ENCODE peak calls at places on chromosomes 11 and 22, in ten cellular contexts. One of them, this sample, is unnamed.
A peak's percentile ranks its signal among the peaks of the same experiment; 100 is the strongest.

GRCh38 chr11:132670921-132671675 is 861.2 kb downstream of the OPCML start:
- DNase-seq in suprapubic skin: no peak
- DNase-seq in Peyer's patch: no peak
- DNase-seq in sigmoid colon: no peak
- DNase-seq in esophagus squamous epithelium: no peak
- DNase-seq in uterus: no peak
- DNase-seq in heart left ventricle: no peak
- DNase-seq in prostate gland: no peak
- DNase-seq in A549: no peak
- DNase-seq in spleen: no peak
- DNase-seq in this sample: no peak

GRCh38 chr11:72233773-72234513 is 9.4 kb downstream of the INPPL1 start:
- DNase-seq in heart left ventricle: no peak
- DNase-seq in Peyer's patch: no peak
- DNase-seq in suprapubic skin: no peak
- DNase-seq in esophagus squamous epithelium: no peak
- DNase-seq in uterus: no peak
- DNase-seq in sigmoid colon: peak; percentile 52
- DNase-seq in A549: no peak
- DNase-seq in prostate gland: no peak
- DNase-seq in spleen: peak; percentile 53
- DNase-seq in this sample: no peak

GRCh38 chr11:119673389-119674336 is 55.3 kb downstream of the NECTIN1 start:
- DNase-seq in sigmoid colon: no peak
- DNase-seq in heart left ventricle: no peak
- DNase-seq in prostate gland: no peak
- DNase-seq in Peyer's patch: peak; percentile 76
- DNase-seq in spleen: peak; percentile 84
- DNase-seq in uterus: no peak
- DNase-seq in esophagus squamous epithelium: no peak
- DNase-seq in suprapubic skin: no peak
- DNase-seq in A549: no peak
- DNase-seq in this sample: no peak

GRCh38 chr22:19448076-19448607 is 631 bp upstream of the C22orf39 start:
- DNase-seq in spleen: no peak
- DNase-seq in esophagus squamous epithelium: no peak
- DNase-seq in heart left ventricle: no peak
- DNase-seq in Peyer's patch: peak; percentile 55
- DNase-seq in prostate gland: peak; percentile 10
- DNase-seq in sigmoid colon: peak; percentile 72
- DNase-seq in A549: peak; percentile 31
- DNase-seq in suprapubic skin: no peak
- DNase-seq in uterus: no peak
- DNase-seq in this sample: peak; percentile 43

GRCh38 chr22:28345304-28345703 is 334.3 kb downstream of the TTC28 start:
- DNase-seq in spleen: no peak
- DNase-seq in suprapubic skin: no peak
- DNase-seq in Peyer's patch: no peak
- DNase-seq in heart left ventricle: no peak
- DNase-seq in prostate gland: peak; percentile 9
- DNase-seq in A549: no peak
- DNase-seq in uterus: peak; percentile 27
- DNase-seq in esophagus squamous epithelium: no peak
- DNase-seq in sigmoid colon: no peak
- DNase-seq in this sample: no peak

GRCh38 chr11:133945087-133945974 is 11.4 kb downstream of the IGSF9B start:
- DNase-seq in suprapubic skin: no peak
- DNase-seq in sigmoid colon: peak; percentile 83
- DNase-seq in A549: no peak
- DNase-seq in uterus: peak; percentile 72
- DNase-seq in heart left ventricle: peak; percentile 86
- DNase-seq in prostate gland: no peak
- DNase-seq in spleen: peak; percentile 86
- DNase-seq in Peyer's patch: peak; percentile 30
- DNase-seq in esophagus squamous epithelium: no peak
- DNase-seq in this sample: peak; percentile 14

GRCh38 chr11:106996691-106997090 is 21.6 kb downstream of the GUCY1A2 start:
- DNase-seq in A549: no peak
- DNase-seq in sigmoid colon: no peak
- DNase-seq in esophagus squamous epithelium: no peak
- DNase-seq in spleen: no peak
- DNase-seq in suprapubic skin: no peak
- DNase-seq in Peyer's patch: no peak
- DNase-seq in uterus: no peak
- DNase-seq in heart left ventricle: no peak
- DNase-seq in prostate gland: no peak
- DNase-seq in this sample: no peak

GRCh38 chr22:30870451-30871345 is 97.9 kb downstream of the MORC2 start:
- DNase-seq in uterus: peak; percentile 9
- DNase-seq in esophagus squamous epithelium: no peak
- DNase-seq in prostate gland: no peak
- DNase-seq in sigmoid colon: peak; percentile 50
- DNase-seq in Peyer's patch: no peak
- DNase-seq in suprapubic skin: peak; percentile 74
- DNase-seq in A549: no peak
- DNase-seq in spleen: peak; percentile 70
- DNase-seq in heart left ventricle: no peak
- DNase-seq in this sample: no peak

DNA sequence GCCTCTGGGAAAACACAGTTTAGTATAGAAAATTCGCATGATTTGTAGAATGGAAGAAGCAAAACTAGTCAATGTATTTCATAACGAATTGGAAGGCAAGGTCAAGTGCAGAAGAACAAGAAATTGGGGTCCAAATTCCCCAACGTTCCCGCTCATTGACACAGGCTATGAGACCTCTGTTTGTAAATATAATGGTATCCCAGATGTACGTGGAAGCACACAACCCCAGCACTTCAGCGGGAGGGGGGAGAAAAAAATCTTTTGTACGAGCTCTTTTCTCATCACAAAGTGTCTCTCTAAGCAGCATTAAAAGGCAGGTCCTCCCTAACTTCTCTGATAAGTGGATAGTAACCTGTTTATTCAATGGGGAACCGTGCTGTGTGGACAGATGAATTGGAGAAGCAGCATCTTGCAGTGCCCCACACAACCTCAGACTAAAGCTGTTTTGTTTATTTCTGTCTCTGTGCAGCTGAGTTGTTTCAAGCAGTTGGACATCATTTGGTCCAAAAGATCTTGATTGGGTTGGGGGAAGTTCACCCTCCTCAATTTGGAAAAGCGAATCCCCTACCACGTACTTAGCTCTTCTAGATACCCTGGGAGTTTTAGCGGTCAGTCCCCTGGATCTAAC is 1.1 kb upstream of the GAB2 start:
- DNase-seq in A549: no peak
- DNase-seq in heart left ventricle: no peak
- DNase-seq in prostate gland: no peak
- DNase-seq in Peyer's patch: no peak
- DNase-seq in suprapubic skin: no peak
- DNase-seq in esophagus squamous epithelium: no peak
- DNase-seq in uterus: no peak
- DNase-seq in sigmoid colon: no peak
- DNase-seq in spleen: no peak
- DNase-seq in this sample: peak; percentile 27
- TF ChIP-seq POLR2A in A549: no peak
- TF ChIP-seq POLR2A in heart left ventricle: no peak
- TF ChIP-seq POLR2A in prostate gland: no peak
- TF ChIP-seq POLR2A in Peyer's patch: no peak
- TF ChIP-seq POLR2A in suprapubic skin: no peak
- TF ChIP-seq POLR2A in esophagus squamous epithelium: no peak
- TF ChIP-seq POLR2A in uterus: no peak
- TF ChIP-seq POLR2A in sigmoid colon: no peak
- TF ChIP-seq POLR2A in spleen: no peak
- TF ChIP-seq POLR2A in this sample: no peak

GRCh38 chr22:23533328-23533762 is 46.7 kb downstream of the IGLL1 start:
- DNase-seq in A549: peak; percentile 58
- DNase-seq in heart left ventricle: no peak
- DNase-seq in suprapubic skin: peak; percentile 73
- DNase-seq in spleen: peak; percentile 74
- DNase-seq in prostate gland: no peak
- DNase-seq in esophagus squamous epithelium: no peak
- DNase-seq in Peyer's patch: no peak
- DNase-seq in uterus: no peak
- DNase-seq in sigmoid colon: peak; percentile 56
- DNase-seq in this sample: peak; percentile 10

GRCh38 chr22:23532756-23533155 is 47.3 kb downstream of the IGLL1 start:
- DNase-seq in spleen: peak; percentile 40
- DNase-seq in esophagus squamous epithelium: no peak
- DNase-seq in Peyer's patch: no peak
- DNase-seq in uterus: no peak
- DNase-seq in heart left ventricle: no peak
- DNase-seq in suprapubic skin: peak; percentile 53
- DNase-seq in prostate gland: no peak
- DNase-seq in sigmoid colon: peak; percentile 54
- DNase-seq in A549: no peak
- DNase-seq in this sample: no peak

GRCh38 chr22:23533771-23534191 is 46.3 kb downstream of the IGLL1 start:
- DNase-seq in A549: peak; percentile 28
- DNase-seq in Peyer's patch: no peak
- DNase-seq in uterus: no peak
- DNase-seq in heart left ventricle: no peak
- DNase-seq in prostate gland: no peak
- DNase-seq in spleen: peak; percentile 54
- DNase-seq in sigmoid colon: peak; percentile 27
- DNase-seq in esophagus squamous epithelium: no peak
- DNase-seq in suprapubic skin: peak; percentile 41
- DNase-seq in this sample: no peak

GRCh38 chr22:23534851-23535717 is 45.0 kb downstream of the IGLL1 start:
- DNase-seq in uterus: no peak
- DNase-seq in suprapubic skin: peak; percentile 76
- DNase-seq in esophagus squamous epithelium: no peak
- DNase-seq in spleen: peak; percentile 68
- DNase-seq in A549: no peak
- DNase-seq in Peyer's patch: no peak
- DNase-seq in prostate gland: no peak
- DNase-seq in sigmoid colon: peak; percentile 60
- DNase-seq in heart left ventricle: no peak
- DNase-seq in this sample: no peak

DNA sequence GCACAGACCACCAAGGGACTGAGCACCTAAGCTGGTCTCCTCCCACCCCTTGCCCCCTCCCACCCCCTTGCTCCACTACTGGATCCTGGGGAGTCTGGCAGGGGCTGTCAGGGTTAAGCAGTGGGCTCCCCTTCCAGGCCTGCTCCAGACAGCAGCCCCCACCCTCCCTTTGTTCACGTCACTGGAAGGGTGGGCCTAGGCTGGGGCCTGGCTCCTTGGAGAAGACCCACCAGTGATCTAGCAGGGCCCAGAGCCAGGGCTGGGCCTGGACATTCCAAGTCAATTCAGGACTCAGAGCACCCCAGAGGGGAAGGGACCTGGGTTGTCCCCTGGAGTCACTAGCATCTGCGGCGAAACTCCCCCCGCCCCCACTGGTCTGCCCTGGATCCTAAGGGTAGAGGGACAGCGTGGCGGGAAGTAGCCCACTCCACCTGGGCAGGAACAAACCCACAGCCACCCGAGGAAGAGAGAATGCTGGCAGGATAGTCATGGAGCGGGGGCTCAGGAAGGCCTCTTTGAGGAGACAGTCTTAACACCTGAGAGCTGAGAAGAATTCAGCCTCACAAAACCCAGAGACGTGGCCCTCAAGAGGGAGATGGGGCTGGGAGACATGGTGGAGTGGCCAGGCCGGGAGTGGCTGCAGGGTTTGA is 45.8 kb downstream of the IGLL1 start:
- DNase-seq in A549: no peak
- DNase-seq in heart left ventricle: no peak
- DNase-seq in prostate gland: no peak
- DNase-seq in Peyer's patch: no peak
- DNase-seq in sigmoid colon: peak; percentile 46
- DNase-seq in uterus: no peak
- DNase-seq in suprapubic skin: peak; percentile 74
- DNase-seq in esophagus squamous epithelium: no peak
- DNase-seq in spleen: peak; percentile 69
- DNase-seq in this sample: no peak
- H3K4me1 ChIP-seq in A549: peaks cover 37% of the 10 kb centered on the region
- H3K4me1 ChIP-seq in heart left ventricle: no peaks in the 10 kb centered on the region
- H3K4me1 ChIP-seq in prostate gland: peaks cover 10% of the 10 kb centered on the region
- H3K4me1 ChIP-seq in Peyer's patch: no peaks in the 10 kb centered on the region
- H3K4me1 ChIP-seq in sigmoid colon: peaks cover 7% of the 10 kb centered on the region
- H3K4me1 ChIP-seq in uterus: no peaks in the 10 kb centered on the region
- H3K4me1 ChIP-seq in suprapubic skin: peaks cover 18% of the 10 kb centered on the region
- H3K4me1 ChIP-seq in esophagus squamous epithelium: peaks cover 6% of the 10 kb centered on the region
- H3K4me1 ChIP-seq in spleen: no peaks in the 10 kb centered on the region
- H3K4me1 ChIP-seq in this sample: no peaks in the 10 kb centered on the region

DNA sequence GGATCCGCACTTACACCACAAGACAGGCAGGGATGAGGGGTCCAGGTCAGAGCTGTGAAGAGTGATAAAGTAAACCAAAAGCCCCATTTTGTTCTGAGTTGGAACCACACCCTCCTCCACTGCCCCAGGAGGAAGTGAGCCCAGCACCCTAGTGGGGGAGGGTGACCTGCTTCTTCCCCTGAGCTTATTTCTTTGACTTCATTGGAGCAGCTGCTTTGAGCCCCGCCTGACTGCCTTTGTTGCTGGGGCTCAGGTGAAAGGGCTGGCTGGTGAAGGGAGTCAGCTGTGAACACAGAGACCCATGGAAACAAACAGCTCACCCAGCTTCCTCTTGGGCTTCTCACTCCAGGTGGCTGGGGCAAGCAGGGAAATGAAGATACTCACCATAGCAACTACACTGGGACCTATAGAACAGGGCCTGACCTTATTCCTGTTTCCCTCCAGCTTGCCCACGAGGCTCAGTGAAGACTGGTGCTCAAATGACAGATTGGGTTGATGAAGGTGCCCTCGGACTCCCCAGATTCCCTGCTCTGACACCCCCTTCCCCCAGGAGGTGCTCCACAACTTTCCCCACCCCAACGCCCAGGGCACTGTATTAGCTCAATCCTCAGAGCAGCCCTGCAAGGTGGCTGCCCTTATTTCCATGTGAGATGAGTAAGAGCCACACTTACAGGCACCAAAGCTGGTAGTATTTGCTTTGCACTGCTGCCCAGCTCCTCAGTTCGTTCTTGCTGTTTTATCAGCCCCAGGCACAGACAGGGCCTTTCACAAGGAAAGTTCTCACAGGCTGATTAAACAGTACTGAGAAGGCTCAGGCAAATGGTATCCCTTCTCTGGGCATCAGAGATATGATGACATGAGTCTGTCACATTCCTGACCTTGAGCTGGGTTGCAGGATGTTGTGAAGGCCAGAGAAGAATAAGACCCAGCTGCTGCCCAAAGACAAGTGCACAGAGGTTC is 2.4 kb downstream of the UCP2 start:
- DNase-seq in spleen: peak; percentile 94
- DNase-seq in A549: no peak
- DNase-seq in uterus: no peak
- DNase-seq in Peyer's patch: peak; percentile 93
- DNase-seq in esophagus squamous epithelium: peak; percentile 24
- DNase-seq in suprapubic skin: no peak
- DNase-seq in prostate gland: no peak
- DNase-seq in heart left ventricle: no peak
- DNase-seq in sigmoid colon: peak; percentile 63
- DNase-seq in this sample: peak; percentile 20
- TF ChIP-seq POLR2A in spleen: no peak
- TF ChIP-seq POLR2A in A549: no peak
- TF ChIP-seq POLR2A in uterus: no peak
- TF ChIP-seq POLR2A in Peyer's patch: peak; percentile 31
- TF ChIP-seq POLR2A in esophagus squamous epithelium: no peak
- TF ChIP-seq POLR2A in suprapubic skin: no peak
- TF ChIP-seq POLR2A in prostate gland: no peak
- TF ChIP-seq POLR2A in heart left ventricle: no peak
- TF ChIP-seq POLR2A in sigmoid colon: no peak
- TF ChIP-seq POLR2A in this sample: no peak

GRCh38 chr11:1305558-1306056 is 3.8 kb downstream of the TOLLIP start:
- DNase-seq in sigmoid colon: no peak
- DNase-seq in suprapubic skin: peak; percentile 63
- DNase-seq in esophagus squamous epithelium: no peak
- DNase-seq in A549: no peak
- DNase-seq in heart left ventricle: no peak
- DNase-seq in spleen: peak; percentile 76
- DNase-seq in Peyer's patch: peak; percentile 9
- DNase-seq in prostate gland: no peak
- DNase-seq in uterus: no peak
- DNase-seq in this sample: no peak

GRCh38 chr11:1304376-1304775 is 5.1 kb downstream of the TOLLIP start:
- DNase-seq in sigmoid colon: no peak
- DNase-seq in esophagus squamous epithelium: no peak
- DNase-seq in uterus: no peak
- DNase-seq in spleen: peak; percentile 71
- DNase-seq in A549: peak; percentile 47
- DNase-seq in Peyer's patch: peak; percentile 13
- DNase-seq in suprapubic skin: peak; percentile 57
- DNase-seq in prostate gland: no peak
- DNase-seq in heart left ventricle: no peak
- DNase-seq in this sample: no peak

GRCh38 chr11:1306186-1307162 is 3.0 kb downstream of the TOLLIP start:
- DNase-seq in spleen: peak; percentile 75
- DNase-seq in Peyer's patch: peak; percentile 13
- DNase-seq in prostate gland: no peak
- DNase-seq in uterus: no peak
- DNase-seq in esophagus squamous epithelium: no peak
- DNase-seq in suprapubic skin: peak; percentile 76
- DNase-seq in A549: no peak
- DNase-seq in sigmoid colon: no peak
- DNase-seq in heart left ventricle: no peak
- DNase-seq in this sample: no peak

GRCh38 chr11:1303973-1304372 is 5.5 kb downstream of the TOLLIP start:
- DNase-seq in suprapubic skin: peak; percentile 73
- DNase-seq in esophagus squamous epithelium: no peak
- DNase-seq in uterus: no peak
- DNase-seq in Peyer's patch: peak; percentile 15
- DNase-seq in spleen: peak; percentile 37
- DNase-seq in sigmoid colon: peak; percentile 82
- DNase-seq in A549: no peak
- DNase-seq in prostate gland: peak; percentile 58
- DNase-seq in heart left ventricle: no peak
- DNase-seq in this sample: no peak

DNA sequence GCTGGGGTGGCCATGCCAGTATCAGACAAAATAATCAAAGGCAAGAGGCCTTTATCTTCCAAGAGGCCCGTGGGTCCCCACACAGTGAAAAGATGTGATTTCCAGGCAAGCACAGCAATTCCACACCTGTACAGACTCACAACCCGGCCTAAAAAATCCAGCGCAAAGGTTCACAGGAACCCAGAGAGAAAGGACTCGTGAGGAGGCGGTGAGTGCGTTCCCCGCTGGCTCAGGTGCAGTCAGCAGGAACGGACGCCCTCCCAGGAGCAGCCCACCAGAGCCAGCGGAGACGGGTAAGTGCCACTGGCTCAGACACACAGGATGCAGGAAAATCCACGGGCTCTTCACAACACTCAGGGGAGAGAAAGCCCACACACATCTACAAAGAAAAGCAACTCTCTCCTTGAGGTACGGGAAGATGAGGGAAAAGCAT is 4.4 kb downstream of the TOLLIP start:
- DNase-seq in A549: no peak
- DNase-seq in suprapubic skin: peak; percentile 71
- DNase-seq in prostate gland: no peak
- DNase-seq in heart left ventricle: no peak
- DNase-seq in Peyer's patch: peak; percentile 12
- DNase-seq in uterus: no peak
- DNase-seq in spleen: peak; percentile 64
- DNase-seq in sigmoid colon: no peak
- DNase-seq in esophagus squamous epithelium: no peak
- DNase-seq in this sample: no peak
- H3K4me1 ChIP-seq in A549: peaks cover 46% of the 10 kb centered on the region
- H3K4me1 ChIP-seq in suprapubic skin: peaks cover 83% of the 10 kb centered on the region
- H3K4me1 ChIP-seq in prostate gland: peaks cover 34% of the 10 kb centered on the region
- H3K4me1 ChIP-seq in heart left ventricle: peaks cover 52% of the 10 kb centered on the region
- H3K4me1 ChIP-seq in Peyer's patch: peaks cover 7% of the 10 kb centered on the region
- H3K4me1 ChIP-seq in uterus: peaks cover 6% of the 10 kb centered on the region
- H3K4me1 ChIP-seq in spleen: peaks cover 60% of the 10 kb centered on the region
- H3K4me1 ChIP-seq in sigmoid colon: peaks cover 77% of the 10 kb centered on the region
- H3K4me1 ChIP-seq in esophagus squamous epithelium: peaks cover 94% of the 10 kb centered on the region
- H3K4me1 ChIP-seq in this sample: peaks cover 4% of the 10 kb centered on the region

This sample was measured in IMR-90.